ENCODE peak calls at places on chromosomes 2 and 18, in nine cellular contexts. L, S, Y, Q, X, U, N, J and I are unnamed samples.

GRCh38 chr2:39547811-39548719 is 111.0 kb upstream of the MAP4K3 start:
- DNase-seq in L (no peak), S (no peak), Y (no peak), Q (no peak), X (no peak), U (no peak), N (no peak), J (no peak), I (no peak)

GRCh38 chr2:206115026-206115578 is 29.1 kb upstream of the INO80D start:
- DNase-seq in L (no peak), S (no peak), Y (no peak), Q (no peak), X (no peak), U (no peak), N (no peak), J (no peak), I (no peak)

GRCh38 chr2:37827455-37827854 is 97.6 kb upstream of the RMDN2 start:
- DNase-seq in L (no peak), S (no peak), Y (no peak), Q (no peak), X (no peak), U (no peak), N (no peak), J (no peak), I (no peak)

GRCh38 chr2:152097291-152098032 is 1.4 kb downstream of the CACNB4 start:
- DNase-seq in L (no peak), S (no peak), Y (no peak), Q (no peak), X (peak), U (peak), N (no peak), J (peak), I (no peak)

GRCh38 chr18:500556-501405 is at the start of gene COLEC12:
- DNase-seq in L (peak), S (no peak), Y (no peak), Q (no peak), X (no peak), U (peak), N (no peak), J (peak), I (no peak)

GRCh38 chr2:236743623-236744280 is 174.1 kb downstream of the ACKR3 start:
- DNase-seq in L (no peak), S (no peak), Y (no peak), Q (no peak), X (peak), U (no peak), N (no peak), J (no peak), I (no peak)

GRCh38 chr2:110858135-110858737 is 125.9 kb downstream of the ACOXL start:
- DNase-seq in L (no peak), S (no peak), Y (no peak), Q (peak), X (no peak), U (no peak), N (no peak), J (no peak), I (peak)

GRCh38 chr2:37916512-37917082 is 8.5 kb upstream of the RMDN2 start:
- DNase-seq in L (peak), S (peak), Y (peak), Q (no peak), X (peak), U (no peak), N (peak), J (no peak), I (no peak)

GRCh38 chr2:202671317-202672035 is 36.7 kb downstream of the FAM117B start:
- DNase-seq in L (no peak), S (no peak), Y (no peak), Q (no peak), X (no peak), U (no peak), N (no peak), J (no peak), I (no peak)

GRCh38 chr2:62287895-62288589 is 92.1 kb downstream of the B3GNT2 start:
- DNase-seq in L (peak), S (no peak), Y (peak), Q (peak), X (peak), U (no peak), N (no peak), J (no peak), I (peak)

GRCh38 chr2:206083602-206084467 is 2.1 kb downstream of the INO80D start:
- DNase-seq in L (no peak), S (no peak), Y (no peak), Q (peak), X (no peak), U (peak), N (no peak), J (peak), I (no peak)

GRCh38 chr2:719734-720133 is 42.5 kb upstream of the TMEM18 start:
- DNase-seq in L (no peak), S (no peak), Y (no peak), Q (no peak), X (no peak), U (no peak), N (no peak), J (no peak), I (no peak)

GRCh38 chr18:55458456-55459238 is 129.3 kb downstream of the TCF4 start:
- DNase-seq in L (no peak), S (no peak), Y (no peak), Q (no peak), X (no peak), U (peak), N (no peak), J (no peak), I (no peak)

GRCh38 chr2:1715184-1716012 is 28.9 kb downstream of the PXDN start:
- DNase-seq in L (peak), S (no peak), Y (peak), Q (no peak), X (peak), U (no peak), N (peak), J (no peak), I (no peak)

GRCh38 chr2:234985608-234986115 is 33.8 kb downstream of the SH3BP4 start:
- DNase-seq in L (no peak), S (no peak), Y (no peak), Q (no peak), X (no peak), U (no peak), N (no peak), J (no peak), I (no peak)

GRCh38 chr2:176136375-176137248 is 7.1 kb downstream of the HOXD8 start:
- DNase-seq in L (no peak), S (no peak), Y (peak), Q (no peak), X (peak), U (peak), N (no peak), J (peak), I (no peak)

GRCh38 chr2:190409616-190410015 is 1.5 kb downstream of the MFSD6 start:
- DNase-seq in L (no peak), S (no peak), Y (no peak), Q (no peak), X (no peak), U (no peak), N (no peak), J (no peak), I (no peak)

GRCh38 chr2:216343221-216343985 is 28.9 kb downstream of the MARCHF4 start:
- DNase-seq in L (no peak), S (no peak), Y (no peak), Q (no peak), X (peak), U (no peak), N (no peak), J (no peak), I (no peak)

GRCh38 chr2:143730155-143730949 is 601.1 kb downstream of the ARHGAP15 start:
- DNase-seq in L (no peak), S (no peak), Y (no peak), Q (no peak), X (peak), U (no peak), N (no peak), J (no peak), I (peak)

GRCh38 chr2:40451926-40452605 is at the start of gene SLC8A1:
- DNase-seq in L (peak), S (no peak), Y (no peak), Q (no peak), X (peak), U (peak), N (peak), J (peak), I (no peak)

GRCh38 chr18:21362921-21363320 is 120.9 kb downstream of the GREB1L start:
- DNase-seq in L (no peak), S (no peak), Y (no peak), Q (no peak), X (peak), U (no peak), N (no peak), J (no peak), I (no peak)

GRCh38 chr2:101803945-101804696 is 106.6 kb downstream of the MAP4K4 start:
- DNase-seq in L (no peak), S (no peak), Y (no peak), Q (no peak), X (peak), U (peak), N (no peak), J (no peak), I (no peak)

GRCh38 chr2:238846503-238847431 is 1.1 kb upstream of the TWIST2 start:
- DNase-seq in L (no peak), S (no peak), Y (no peak), Q (no peak), X (no peak), U (peak), N (no peak), J (peak), I (no peak)

GRCh38 chr18:4750392-4751346 is 295.6 kb upstream of the DLGAP1 start:
- DNase-seq in L (no peak), S (no peak), Y (no peak), Q (no peak), X (no peak), U (no peak), N (no peak), J (no peak), I (no peak)

GRCh38 chr2:42567389-42567788 is 1.0 kb upstream of the MTA3 start:
- DNase-seq in L (no peak), S (no peak), Y (no peak), Q (no peak), X (peak), U (no peak), N (no peak), J (no peak), I (no peak)

GRCh38 chr2:102268529-102269524 is 42.5 kb upstream of the IL1RL1 start:
- DNase-seq in L (no peak), S (no peak), Y (no peak), Q (no peak), X (peak), U (no peak), N (no peak), J (no peak), I (no peak)

GRCh38 chr2:20476950-20477349 is 30.1 kb downstream of the RHOB start:
- DNase-seq in L (peak), S (no peak), Y (no peak), Q (no peak), X (no peak), U (no peak), N (peak), J (peak), I (no peak)

GRCh38 chr2:20476481-20476880 is 29.6 kb downstream of the RHOB start:
- DNase-seq in L (no peak), S (no peak), Y (no peak), Q (no peak), X (no peak), U (no peak), N (no peak), J (no peak), I (no peak)

GRCh38 chr2:20480913-20481312 is 34.0 kb downstream of the RHOB start:
- DNase-seq in L (no peak), S (no peak), Y (no peak), Q (no peak), X (no peak), U (no peak), N (no peak), J (no peak), I (no peak)

GRCh38 chr2:20479835-20480234 is 33.0 kb downstream of the RHOB start:
- DNase-seq in L (no peak), S (no peak), Y (no peak), Q (no peak), X (no peak), U (no peak), N (peak), J (peak), I (no peak)

DNA sequence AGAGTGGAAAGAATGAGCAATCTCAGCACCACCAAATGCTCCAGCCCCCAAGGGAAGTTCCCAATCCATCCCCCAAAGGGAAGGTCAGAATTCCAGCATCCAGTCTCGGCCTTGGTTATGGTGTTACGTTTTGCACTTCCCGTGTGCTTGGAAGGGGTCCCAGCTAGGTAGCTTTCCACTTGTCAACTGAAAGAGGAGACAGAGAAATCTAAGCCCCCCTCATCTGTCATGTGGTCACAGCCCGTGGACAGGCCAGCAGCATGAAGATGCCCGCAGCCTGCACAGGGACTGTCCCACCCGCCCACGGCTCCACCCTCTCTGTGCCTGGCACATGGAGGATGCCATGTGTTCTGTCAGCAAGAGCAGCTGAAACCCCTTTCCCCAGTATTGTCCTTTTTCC is 32.1 kb downstream of the RHOB start:
- DNase-seq in L (no peak), S (no peak), Y (no peak), Q (no peak), X (no peak), U (no peak), N (peak), J (peak), I (no peak)
- H3K4me3 ChIP-seq in L (no peak), S (no peak), Y (no peak), Q (no peak), X (no peak), U (no peak), N (no peak), J (no peak), I (no peak)

GRCh38 chr2:28753043-28753683 is 1.5 kb downstream of the PPP1CB start:
- DNase-seq in L (peak), S (peak), Y (peak), Q (peak), X (peak), U (peak), N (peak), J (peak), I (no peak)

GRCh38 chr2:28751956-28752607 is 452 bp downstream of the PPP1CB start:
- DNase-seq in L (no peak), S (no peak), Y (no peak), Q (peak), X (no peak), U (peak), N (peak), J (no peak), I (no peak)

GRCh38 chr2:28752608-28752984 is 966 bp downstream of the PPP1CB start:
- DNase-seq in L (no peak), S (no peak), Y (no peak), Q (no peak), X (no peak), U (no peak), N (no peak), J (no peak), I (no peak)

GRCh38 chr2:28750316-28751101 is 1.1 kb upstream of the PPP1CB start:
- DNase-seq in L (no peak), S (peak), Y (peak), Q (no peak), X (no peak), U (no peak), N (no peak), J (no peak), I (no peak)

GRCh38 chr2:28751102-28751955 is at the start of gene PPP1CB:
- DNase-seq in L (peak), S (peak), Y (peak), Q (peak), X (peak), U (peak), N (peak), J (peak), I (peak)
- TF ChIP-seq CTCF in L (peak), S (peak), Y (peak), Q (no peak), X (no peak), U (peak), N (peak), J (peak), I (peak)

GRCh38 chr2:187851955-187852624 is 297.9 kb upstream of the TFPI start:
- DNase-seq in L (no peak), S (no peak), Y (no peak), Q (no peak), X (no peak), U (no peak), N (no peak), J (no peak), I (no peak)
- H3K4me3 ChIP-seq in L (peak), S (no peak), Y (peak), Q (no peak), X (no peak), U (no peak), N (no peak), J (no peak), I (no peak)

GRCh38 chr18:58979615-58980014 is 114.9 kb downstream of the ZNF532 start:
- DNase-seq in L (no peak), S (no peak), Y (no peak), Q (no peak), X (no peak), U (no peak), N (no peak), J (peak), I (no peak)

GRCh38 chr18:58977801-58978200 is 113.1 kb downstream of the ZNF532 start:
- DNase-seq in L (no peak), S (no peak), Y (no peak), Q (no peak), X (no peak), U (no peak), N (no peak), J (no peak), I (no peak)

GRCh38 chr18:58980991-58981390 is 116.3 kb downstream of the ZNF532 start:
- DNase-seq in L (no peak), S (no peak), Y (no peak), Q (no peak), X (no peak), U (no peak), N (no peak), J (peak), I (no peak)

GRCh38 chr18:58977223-58977622 is 112.5 kb downstream of the ZNF532 start:
- DNase-seq in L (no peak), S (no peak), Y (peak), Q (no peak), X (no peak), U (no peak), N (no peak), J (peak), I (no peak)

GRCh38 chr18:58978916-58979315 is 114.2 kb downstream of the ZNF532 start:
- DNase-seq in L (no peak), S (no peak), Y (no peak), Q (no peak), X (no peak), U (no peak), N (no peak), J (peak), I (no peak)
- TF ChIP-seq CTCF in L (no peak), S (no peak), Y (no peak), Q (no peak), X (no peak), U (no peak), N (no peak), J (no peak), I (no peak)

GRCh38 chr2:100320547-100321180 is 1.6 kb downstream of the LONRF2 start:
- DNase-seq in L (no peak), S (no peak), Y (no peak), Q (no peak), X (peak), U (no peak), N (no peak), J (peak), I (no peak)
- H3K4me3 ChIP-seq in L (peak), S (peak), Y (peak), Q (no peak), X (no peak), U (peak), N (peak), J (no peak), I (no peak)

GRCh38 chr2:219252084-219252483 is 959 bp upstream of the TUBA4B start:
- DNase-seq in L (peak), S (no peak), Y (no peak), Q (peak), X (no peak), U (no peak), N (no peak), J (no peak), I (no peak)
- TF ChIP-seq CTCF in L (no peak), S (no peak), Y (no peak), Q (no peak), X (no peak), U (no peak), N (no peak), J (no peak), I (no peak)

DNA sequence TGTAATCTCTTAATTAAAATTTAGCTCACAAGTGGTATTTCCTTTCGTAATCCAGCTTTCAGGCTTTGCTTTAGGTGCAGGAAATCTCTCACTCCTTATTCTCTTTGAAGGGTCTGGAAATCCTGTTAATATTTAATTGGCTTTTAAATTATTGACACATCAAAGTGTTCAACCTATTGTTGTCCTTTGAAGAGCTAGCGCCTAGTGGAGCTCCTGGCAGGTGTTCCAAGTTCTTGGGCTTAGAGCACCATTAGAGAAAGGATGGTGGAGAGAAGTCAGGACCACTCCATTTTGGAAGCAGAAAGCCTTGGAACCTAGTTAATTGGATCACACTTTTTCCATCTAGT is 92.4 kb downstream of the CABLES1 start:
- DNase-seq in L (no peak), S (peak), Y (no peak), Q (no peak), X (no peak), U (no peak), N (no peak), J (no peak), I (no peak)
- H3K4me3 ChIP-seq in L (no peak), S (no peak), Y (no peak), Q (no peak), X (no peak), U (no peak), N (no peak), J (no peak), I (no peak)

DNA sequence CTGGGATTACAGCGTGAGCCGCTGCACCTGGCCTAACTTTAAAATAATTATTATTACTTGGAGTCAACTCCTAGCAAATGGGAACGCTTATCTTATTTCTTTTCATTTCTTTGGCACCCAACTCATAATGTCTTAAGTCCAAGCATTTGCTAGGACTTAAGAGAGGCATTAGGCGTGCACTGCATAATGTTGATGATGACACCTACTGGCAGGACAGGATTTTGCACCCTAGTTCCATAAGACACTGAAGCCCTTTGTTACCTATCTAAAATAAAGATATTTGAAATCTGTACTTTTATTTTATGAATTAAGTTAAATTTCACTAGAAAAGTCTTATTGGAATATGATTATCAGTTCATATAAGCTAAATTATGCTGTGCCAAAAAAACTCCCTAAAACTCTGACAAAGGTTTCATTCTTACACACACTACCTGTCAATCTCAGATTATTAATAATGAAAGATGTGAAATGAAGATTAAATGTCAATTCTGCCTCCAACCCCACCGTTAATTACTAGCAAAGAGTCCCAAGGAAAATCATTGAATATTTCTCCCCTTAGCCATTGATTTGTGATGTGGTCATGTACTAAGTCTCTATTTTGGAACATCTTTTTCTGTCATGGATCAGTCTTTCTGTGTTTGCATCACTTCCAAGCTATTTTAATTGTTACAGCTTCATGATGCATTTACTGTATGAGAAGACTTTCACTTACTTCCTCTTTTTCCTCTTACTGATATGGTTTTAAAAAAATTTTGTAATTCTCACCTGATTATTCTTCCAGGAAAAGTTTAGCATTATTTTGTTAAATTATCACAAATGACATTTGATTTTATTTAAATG is 12.7 kb upstream of the CDH2 start:
- DNase-seq in L (no peak), S (peak), Y (no peak), Q (no peak), X (peak), U (peak), N (no peak), J (peak), I (peak)
- TF ChIP-seq CTCF in L (peak), S (peak), Y (no peak), Q (no peak), X (peak), U (peak), N (peak), J (peak), I (peak)

GRCh38 chr18:78292602-78293001 is 687.0 kb upstream of the SALL3 start:
- DNase-seq in L (no peak), S (no peak), Y (no peak), Q (no peak), X (no peak), U (no peak), N (no peak), J (no peak), I (no peak)

GRCh38 chr18:78293940-78294401 is 685.6 kb upstream of the SALL3 start:
- DNase-seq in L (peak), S (peak), Y (no peak), Q (no peak), X (no peak), U (peak), N (no peak), J (peak), I (no peak)

GRCh38 chr18:78295271-78295670 is 684.3 kb upstream of the SALL3 start:
- DNase-seq in L (peak), S (no peak), Y (no peak), Q (no peak), X (no peak), U (no peak), N (no peak), J (no peak), I (no peak)

GRCh38 chr18:78296152-78296551 is 683.5 kb upstream of the SALL3 start:
- DNase-seq in L (no peak), S (no peak), Y (no peak), Q (no peak), X (no peak), U (no peak), N (no peak), J (no peak), I (no peak)

GRCh38 chr18:78293516-78293915 is 686.1 kb upstream of the SALL3 start:
- DNase-seq in L (peak), S (no peak), Y (no peak), Q (no peak), X (no peak), U (peak), N (no peak), J (no peak), I (no peak)
- H3K4me3 ChIP-seq in L (peak), S (peak), Y (no peak), Q (no peak), X (no peak), U (peak), N (no peak), J (no peak), I (no peak)